ENCODE peak calls at places on chromosomes 7 and 10, in four cellular contexts. G is GM13976, P is pancreas, T is PC-9. K is an unnamed sample.

GRCh38 chr10:99224766-99225165 is 10.9 kb downstream of the HPSE2 start:
- DNase-seq in P (no peak), G (no peak), T (no peak), K (no peak)

GRCh38 chr7:67907792-67908191 is 911.2 kb downstream of the TYW1 start:
- DNase-seq in T (no peak), P (no peak), G (no peak), K (no peak)

GRCh38 chr7:95608344-95609173 is 12.2 kb upstream of the PDK4 start:
- DNase-seq in T (peak; percentile 88), G (peak; percentile 68), P (peak; percentile 93), K (peak; percentile 90)

GRCh38 chr10:110355181-110355831 is 50.6 kb upstream of the SMNDC1 start:
- DNase-seq in G (peak; percentile 74), T (no peak), P (no peak), K (no peak)

GRCh38 chr10:114754445-114755320 is 66.9 kb upstream of the FHIP2A start:
- DNase-seq in G (no peak), P (no peak), T (peak; percentile 44), K (peak; percentile 73)

GRCh38 chr10:73649876-73650536 is 5.8 kb downstream of the SYNPO2L start:
- DNase-seq in T (no peak), P (no peak), G (no peak), K (no peak)

GRCh38 chr10:81874878-81875679 is at the start of gene NRG3:
- DNase-seq in P (no peak), G (peak; percentile 42), T (no peak), K (no peak)

GRCh38 chr10:99419688-99420087 is 10.7 kb downstream of the GOT1 start:
- DNase-seq in G (no peak), T (no peak), P (no peak), K (no peak)

GRCh38 chr7:73891178-73891885 is 30.4 kb downstream of the TMEM270 start:
- DNase-seq in G (no peak), T (no peak), P (no peak), K (no peak)

GRCh38 chr7:50335795-50336754 is 31.6 kb downstream of the IKZF1 start:
- DNase-seq in T (no peak), P (no peak), G (no peak), K (no peak)

GRCh38 chr10:61795551-61795950 is 105.9 kb upstream of the ARID5B start:
- DNase-seq in G (no peak), T (no peak), P (no peak), K (no peak)

GRCh38 chr7:80699656-80700318 is 61.3 kb downstream of the CD36 start:
- DNase-seq in G (no peak), P (no peak), T (no peak), K (no peak)

GRCh38 chr10:46992794-46993552 is 81.7 kb downstream of the PTPN20 start:
- DNase-seq in T (no peak), P (no peak), G (no peak), K (peak; percentile 13)

GRCh38 chr7:131075406-131075805 is 252.3 kb upstream of the MKLN1 start:
- DNase-seq in P (no peak), G (no peak), T (no peak), K (no peak)

GRCh38 chr10:95618101-95618500 is 38.4 kb downstream of the ALDH18A1 start:
- DNase-seq in G (no peak), T (no peak), P (no peak), K (no peak)

GRCh38 chr7:112192236-112193154 is 13.7 kb downstream of the DOCK4 start:
- DNase-seq in T (no peak), G (no peak), P (no peak), K (no peak)

GRCh38 chr10:131083915-131084790 is 227.4 kb downstream of the TCERG1L start:
- DNase-seq in T (no peak), G (no peak), P (no peak), K (no peak)

GRCh38 chr7:98321301-98321700 is 39.8 kb downstream of the BRI3 start:
- DNase-seq in P (no peak), G (no peak), T (no peak), K (no peak)

GRCh38 chr7:6139189-6139996 is 108.2 kb downstream of the ANKRD61 start:
- DNase-seq in T (no peak), G (no peak), P (no peak), K (no peak)

GRCh38 chr10:74871595-74872382 is 45.4 kb downstream of the KAT6B start:
- DNase-seq in G (peak; percentile 57), P (no peak), T (no peak), K (no peak)

GRCh38 chr7:140229591-140230516 is 53.1 kb upstream of the KDM7A start:
- DNase-seq in T (no peak), P (no peak), G (peak; percentile 49), K (no peak)

GRCh38 chr10:22823109-22823508 is 104.7 kb upstream of the ARMC3 start:
- DNase-seq in G (no peak), T (peak; percentile 53), P (no peak), K (peak; percentile 68)

GRCh38 chr7:22578048-22578770 is 78.2 kb upstream of the STEAP1B start:
- DNase-seq in G (no peak), T (no peak), P (no peak), K (peak; percentile 84)

GRCh38 chr10:13617146-13617545 is 30.4 kb downstream of the PRPF18 start:
- DNase-seq in G (no peak), P (no peak), T (no peak), K (no peak)

GRCh38 chr10:13614530-13615332 is 28.0 kb downstream of the PRPF18 start:
- DNase-seq in G (no peak), P (no peak), T (peak; percentile 60), K (peak; percentile 24)

GRCh38 chr10:13615650-13616049 is 28.9 kb downstream of the PRPF18 start:
- DNase-seq in P (no peak), T (no peak), G (no peak), K (no peak)

GRCh38 chr10:13612654-13613373 is 26.0 kb downstream of the PRPF18 start:
- DNase-seq in T (no peak), G (no peak), P (no peak), K (no peak)

DNA sequence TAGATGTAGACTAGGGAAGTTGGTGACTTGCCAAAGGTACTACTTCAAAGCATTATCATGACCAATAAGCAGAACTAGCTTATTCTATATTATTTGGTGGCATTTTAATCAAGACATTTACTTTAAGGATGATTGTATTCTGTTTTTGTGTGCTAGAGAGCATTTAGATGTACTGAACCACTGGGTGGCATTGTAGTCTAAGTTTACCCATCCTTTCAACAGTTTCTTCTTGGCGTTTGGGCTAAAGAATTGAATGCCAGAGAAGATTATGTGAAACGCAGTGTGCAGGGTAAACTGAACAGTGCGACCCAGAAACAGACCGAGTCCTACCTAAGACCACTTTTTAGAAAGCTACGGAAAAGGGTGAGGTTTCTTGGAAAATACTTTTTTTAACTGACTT is 26.8 kb downstream of the PRPF18 start:
- DNase-seq in G (no peak), P (no peak), T (no peak), K (peak; percentile 4)
- TF ChIP-seq CTCF in G (no peak), P (no peak), T (peak; percentile 64), K (peak; percentile 41)

GRCh38 chr10:103457176-103457712 is 1.5 kb downstream of the CALHM1 start:
- DNase-seq in P (no peak), T (no peak), G (no peak), K (no peak)
- TF ChIP-seq CTCF in P (no peak), T (no peak), G (no peak), K (no peak)

DNA sequence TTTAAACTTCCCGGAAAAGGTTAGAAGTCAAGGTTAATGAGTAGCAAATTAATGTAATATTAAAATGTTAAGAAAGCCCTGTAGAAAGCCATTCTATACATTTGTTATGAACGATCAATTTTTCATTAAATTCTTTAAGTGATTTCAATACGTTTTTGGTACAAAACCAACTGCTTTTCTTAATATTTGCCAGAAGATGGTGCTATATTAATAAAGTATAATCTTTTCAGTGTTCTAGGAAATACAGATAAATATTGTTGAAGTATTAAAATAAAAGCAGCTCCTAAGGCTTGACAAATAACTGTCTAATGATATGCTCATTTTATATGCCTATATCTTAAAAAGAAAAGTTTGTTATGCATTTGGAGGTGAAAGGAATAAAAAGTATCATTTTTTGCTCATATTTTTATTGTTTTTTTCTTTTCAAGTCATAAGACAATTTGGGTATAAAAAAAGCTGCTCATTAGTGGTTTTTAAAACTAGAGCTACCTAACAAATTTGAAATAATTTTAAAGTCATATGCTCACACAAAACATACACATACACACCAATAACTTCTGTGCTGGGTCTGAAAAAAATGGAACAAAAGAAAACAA is 130.3 kb upstream of the POT1 start:
- DNase-seq in G (peak; percentile 8), P (no peak), T (no peak), K (no peak)
- TF ChIP-seq CTCF in G (no peak), P (peak; percentile 16), T (peak; percentile 75), K (no peak)

GRCh38 chr7:155767562-155768437 is 44.5 kb downstream of the SHH start:
- DNase-seq in G (no peak), P (no peak), T (no peak), K (no peak)
- TF ChIP-seq CTCF in G (no peak), P (no peak), T (no peak), K (no peak)

GRCh38 chr7:143878884-143879283 is 23.1 kb downstream of the TCAF1 start:
- DNase-seq in G (no peak), P (no peak), T (no peak), K (no peak)
- TF ChIP-seq CTCF in G (no peak), P (no peak), T (no peak), K (no peak)

K was measured in AG09309.